ENCODE peak calls at places on chromosome 1, in nine cellular contexts. Q, A, U, V, B, P, M, C and T are unnamed samples.

GRCh38 chr1:234413975-234414374 is 40.7 kb downstream of the COA6 start:
- DNase-seq in Q (no peak), A (no peak), U (no peak), V (no peak), B (no peak), P (no peak), M (no peak), C (no peak), T (no peak)

GRCh38 chr1:236766506-236766905 is 28.6 kb upstream of the MTR start:
- DNase-seq in Q (no peak), A (no peak), U (no peak), V (no peak), B (no peak), P (no peak), M (no peak), C (no peak), T (peak)

GRCh38 chr1:228077565-228078330 is 4.8 kb upstream of the ARF1 start:
- DNase-seq in Q (no peak), A (no peak), U (no peak), V (no peak), B (no peak), P (no peak), M (no peak), C (no peak), T (no peak)

GRCh38 chr1:235075121-235075954 is 53.3 kb downstream of the TOMM20 start:
- DNase-seq in Q (peak), A (peak), U (no peak), V (peak), B (peak), P (peak), M (peak), C (peak), T (peak)

GRCh38 chr1:184162266-184162665 is 110.7 kb downstream of the TSEN15 start:
- DNase-seq in Q (no peak), A (no peak), U (no peak), V (no peak), B (no peak), P (no peak), M (peak), C (no peak), T (peak)

GRCh38 chr1:1187938-1188337 is 14.3 kb downstream of the TTLL10 start:
- DNase-seq in Q (peak), A (no peak), U (no peak), V (peak), B (no peak), P (no peak), M (no peak), C (no peak), T (no peak)

GRCh38 chr1:50271968-50272578 is 151.2 kb downstream of the DMRTA2 start:
- DNase-seq in Q (no peak), A (no peak), U (peak), V (no peak), B (no peak), P (no peak), M (peak), C (peak), T (peak)

GRCh38 chr1:189929501-189930099 is 548.1 kb downstream of the BRINP3 start:
- DNase-seq in Q (no peak), A (no peak), U (no peak), V (no peak), B (no peak), P (no peak), M (no peak), C (no peak), T (no peak)

GRCh38 chr1:168892945-168893344 is 163.9 kb upstream of the DPT start:
- DNase-seq in Q (no peak), A (no peak), U (no peak), V (no peak), B (no peak), P (no peak), M (peak), C (no peak), T (no peak)

DNA sequence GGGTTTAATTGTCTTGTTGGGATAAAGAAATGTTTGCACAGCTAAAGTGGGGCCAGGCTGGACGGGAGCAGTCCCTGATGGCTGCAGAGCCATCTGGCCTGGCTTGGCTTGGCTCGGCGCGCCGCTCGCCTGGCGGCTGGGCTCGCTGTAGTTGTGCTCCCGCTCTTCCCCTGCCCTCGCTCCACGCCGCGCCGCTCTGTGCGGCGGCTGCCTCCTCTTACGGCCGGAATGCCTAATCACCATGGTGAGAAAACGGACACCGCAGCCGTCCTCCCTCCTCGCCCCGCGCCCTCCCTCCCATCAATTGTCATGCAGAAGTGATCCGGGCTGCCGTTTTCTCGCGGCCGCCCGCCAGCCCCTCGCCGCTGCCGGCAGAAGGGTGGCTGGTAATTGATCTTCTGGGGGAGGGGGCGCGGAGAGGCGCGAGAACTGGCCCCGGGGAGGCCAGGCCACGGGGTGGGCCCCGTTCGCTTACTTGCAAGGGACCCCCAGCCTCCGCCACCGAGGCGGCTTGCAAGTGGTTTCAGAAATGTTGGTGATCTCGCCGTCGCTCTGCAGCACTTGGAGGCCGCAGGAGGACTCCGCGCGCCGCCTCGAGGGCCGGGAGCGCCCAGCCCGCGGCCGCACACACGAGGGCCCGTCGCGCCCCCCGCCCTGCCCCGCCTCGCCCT is 12.4 kb downstream of the RNF220 start:
- DNase-seq in Q (peak), A (no peak), U (peak), V (no peak), B (no peak), P (no peak), M (no peak), C (no peak), T (peak)
- H3K4me3 ChIP-seq in Q (no peak), A (peak), U (peak), V (no peak), B (peak), P (peak), M (no peak), C (no peak), T (no peak)

DNA sequence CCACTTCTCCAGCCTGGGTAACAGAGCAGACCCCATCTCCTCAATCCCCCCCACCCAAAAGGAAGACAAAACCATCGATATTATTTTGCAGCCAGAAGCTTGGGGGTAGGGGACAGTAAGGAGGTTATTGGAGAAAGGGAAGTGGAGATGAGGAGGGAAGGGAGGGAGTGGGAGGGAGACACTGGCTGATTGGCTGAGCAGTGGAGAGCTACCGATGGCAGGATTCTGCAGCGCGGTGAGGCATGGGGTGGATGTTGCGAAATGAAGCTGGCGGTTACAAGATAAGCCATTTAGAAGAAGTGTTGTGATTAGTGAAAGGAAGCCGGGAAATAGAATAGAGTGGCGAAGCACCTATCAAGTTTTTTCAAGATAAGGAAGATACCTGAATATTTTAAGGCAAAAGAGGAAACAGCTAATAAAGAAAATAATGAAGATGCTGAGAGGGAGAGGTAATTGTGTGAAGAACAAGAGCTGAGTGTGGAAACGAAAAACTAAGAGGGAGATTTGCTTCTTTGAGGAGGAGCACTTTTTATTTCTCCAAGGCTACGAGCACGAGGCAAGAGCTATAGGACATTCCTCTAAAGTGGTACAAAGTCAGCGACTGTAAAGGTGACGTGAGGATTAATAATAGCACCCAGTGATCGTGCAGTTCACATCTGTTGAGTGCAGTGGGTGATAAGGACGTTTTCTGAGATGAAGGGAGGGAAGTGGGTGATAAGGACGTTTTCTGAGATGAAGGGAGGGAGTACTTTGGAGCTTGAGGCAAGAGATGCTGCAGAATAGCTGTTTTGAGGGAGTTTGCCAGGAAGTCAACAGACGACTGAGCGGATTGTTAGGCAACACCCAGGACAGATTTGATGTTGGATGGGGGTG is 103.2 kb upstream of the KIF26B start:
- DNase-seq in Q (peak), A (no peak), U (no peak), V (peak), B (no peak), P (no peak), M (peak), C (no peak), T (peak)
- H3K4me3 ChIP-seq in Q (no peak), A (no peak), U (no peak), V (no peak), B (no peak), P (no peak), M (no peak), C (no peak), T (no peak)

GRCh38 chr1:21162740-21163464 is 13.8 kb downstream of the EIF4G3 start:
- DNase-seq in Q (no peak), A (no peak), U (no peak), V (no peak), B (no peak), P (no peak), M (no peak), C (no peak), T (no peak)
- H3K4me3 ChIP-seq in Q (no peak), A (no peak), U (no peak), V (no peak), B (no peak), P (no peak), M (no peak), C (no peak), T (no peak)

GRCh38 chr1:28134651-28135207 is 41.8 kb downstream of the PTAFR start:
- DNase-seq in Q (no peak), A (no peak), U (no peak), V (no peak), B (no peak), P (no peak), M (no peak), C (no peak), T (no peak)
- H3K4me3 ChIP-seq in Q (no peak), A (no peak), U (no peak), V (no peak), B (no peak), P (no peak), M (no peak), C (no peak), T (no peak)

GRCh38 chr1:61125895-61126294 is 43.5 kb downstream of the NFIA start:
- DNase-seq in Q (no peak), A (no peak), U (no peak), V (no peak), B (no peak), P (no peak), M (no peak), C (no peak), T (no peak)

GRCh38 chr1:61124691-61125090 is 42.3 kb downstream of the NFIA start:
- DNase-seq in Q (no peak), A (no peak), U (no peak), V (no peak), B (no peak), P (no peak), M (no peak), C (no peak), T (no peak)

GRCh38 chr1:61123321-61123720 is 41.0 kb downstream of the NFIA start:
- DNase-seq in Q (no peak), A (no peak), U (no peak), V (no peak), B (no peak), P (no peak), M (no peak), C (no peak), T (no peak)

GRCh38 chr1:61124078-61124477 is 41.7 kb downstream of the NFIA start:
- DNase-seq in Q (no peak), A (no peak), U (no peak), V (no peak), B (no peak), P (no peak), M (no peak), C (no peak), T (no peak)

GRCh38 chr1:61125263-61125662 is 42.9 kb downstream of the NFIA start:
- DNase-seq in Q (no peak), A (no peak), U (no peak), V (no peak), B (no peak), P (no peak), M (no peak), C (no peak), T (no peak)
- H3K4me3 ChIP-seq in Q (no peak), A (no peak), U (no peak), V (no peak), B (no peak), P (no peak), M (no peak), C (no peak), T (no peak)

GRCh38 chr1:170674239-170674638 is 10.3 kb downstream of the PRRX1 start:
- DNase-seq in Q (no peak), A (no peak), U (no peak), V (peak), B (no peak), P (no peak), M (peak), C (no peak), T (no peak)
- H3K4me3 ChIP-seq in Q (no peak), A (no peak), U (no peak), V (no peak), B (no peak), P (no peak), M (no peak), C (no peak), T (no peak)

GRCh38 chr1:21184266-21184665 is 7.6 kb upstream of the EIF4G3 start:
- DNase-seq in Q (no peak), A (peak), U (no peak), V (no peak), B (no peak), P (no peak), M (no peak), C (no peak), T (no peak)
- H3K4me3 ChIP-seq in Q (no peak), A (no peak), U (no peak), V (no peak), B (no peak), P (no peak), M (no peak), C (no peak), T (no peak)

GRCh38 chr1:201739054-201739453 is 89.9 kb upstream of the IPO9 start:
- DNase-seq in Q (no peak), A (no peak), U (no peak), V (no peak), B (no peak), P (no peak), M (peak), C (no peak), T (no peak)
- H3K4me3 ChIP-seq in Q (peak), A (peak), U (peak), V (no peak), B (peak), P (peak), M (peak), C (no peak), T (peak)

DNA sequence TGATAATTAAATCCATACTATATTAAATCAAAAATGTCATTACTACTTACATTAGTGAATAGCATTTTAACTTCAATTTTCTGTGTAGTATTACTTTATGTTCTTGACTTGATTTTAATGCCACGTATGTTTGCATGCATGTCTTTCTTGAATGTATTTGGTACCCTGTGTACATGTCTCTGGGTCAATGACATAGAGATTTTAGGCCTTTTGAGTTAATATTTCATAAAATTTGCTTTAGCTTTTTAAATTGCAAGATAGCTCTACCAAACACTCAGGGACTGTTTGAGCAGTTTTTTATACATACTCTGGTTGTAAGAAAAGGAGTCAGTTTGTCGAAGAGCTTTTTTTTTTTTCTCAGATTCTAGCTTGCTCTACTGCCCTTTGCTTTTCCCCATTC is 1.5 kb downstream of the MLLT11 start:
- DNase-seq in Q (no peak), A (no peak), U (no peak), V (no peak), B (no peak), P (no peak), M (no peak), C (no peak), T (no peak)
- H3K4me3 ChIP-seq in Q (no peak), A (no peak), U (no peak), V (peak), B (no peak), P (no peak), M (no peak), C (no peak), T (no peak)

GRCh38 chr1:23178414-23178813 is 9.8 kb upstream of the LUZP1 start:
- DNase-seq in Q (no peak), A (no peak), U (no peak), V (no peak), B (no peak), P (no peak), M (no peak), C (no peak), T (no peak)
- H3K4me3 ChIP-seq in Q (no peak), A (peak), U (no peak), V (no peak), B (peak), P (no peak), M (no peak), C (no peak), T (no peak)